ENCODE peak calls at places on chromosome 5, in nine cellular contexts. One of them, this sample, is unnamed.

GRCh38 chr5:124797665-124798087 is 51.2 kb upstream of the ZNF608 start:
- DNase-seq in HFF-Myc: no peak
- DNase-seq in PC-3: no peak
- DNase-seq in psoas muscle: no peak
- DNase-seq in CD8-positive, alpha-beta T cell: no peak
- DNase-seq in thyroid gland: no peak
- DNase-seq in prostate gland: no peak
- DNase-seq in AG04449: no peak
- DNase-seq in colonic mucosa: no peak
- DNase-seq in this sample: peak; percentile 29

GRCh38 chr5:82165740-82166530 is 112.2 kb downstream of the RPS23 start:
- DNase-seq in psoas muscle: peak; percentile 60
- DNase-seq in HFF-Myc: peak; percentile 85
- DNase-seq in thyroid gland: peak; percentile 74
- DNase-seq in colonic mucosa: peak; percentile 49
- DNase-seq in AG04449: peak; percentile 85
- DNase-seq in CD8-positive, alpha-beta T cell: peak; percentile 1
- DNase-seq in PC-3: peak; percentile 73
- DNase-seq in prostate gland: peak; percentile 78
- DNase-seq in this sample: peak; percentile 97

GRCh38 chr5:168708301-168708695 is 129.1 kb upstream of the PANK3 start:
- DNase-seq in colonic mucosa: no peak
- DNase-seq in AG04449: no peak
- DNase-seq in psoas muscle: no peak
- DNase-seq in thyroid gland: no peak
- DNase-seq in CD8-positive, alpha-beta T cell: no peak
- DNase-seq in HFF-Myc: no peak
- DNase-seq in prostate gland: no peak
- DNase-seq in PC-3: no peak
- DNase-seq in this sample: no peak

GRCh38 chr5:149371296-149371962 is 7.7 kb downstream of the IL17B start:
- DNase-seq in PC-3: peak; percentile 83
- DNase-seq in HFF-Myc: no peak
- DNase-seq in AG04449: no peak
- DNase-seq in prostate gland: no peak
- DNase-seq in psoas muscle: peak; percentile 56
- DNase-seq in colonic mucosa: peak; percentile 71
- DNase-seq in CD8-positive, alpha-beta T cell: peak; percentile 46
- DNase-seq in thyroid gland: peak; percentile 60
- DNase-seq in this sample: peak; percentile 65

GRCh38 chr5:81165493-81166119 is 67.5 kb upstream of the CKMT2 start:
- DNase-seq in prostate gland: peak; percentile 40
- DNase-seq in AG04449: no peak
- DNase-seq in thyroid gland: peak; percentile 74
- DNase-seq in psoas muscle: no peak
- DNase-seq in CD8-positive, alpha-beta T cell: peak; percentile 20
- DNase-seq in HFF-Myc: peak; percentile 57
- DNase-seq in PC-3: peak; percentile 75
- DNase-seq in colonic mucosa: peak; percentile 61
- DNase-seq in this sample: peak; percentile 72

GRCh38 chr5:92543246-92543645 is 1037.8 kb downstream of the NR2F1-AS1 start:
- DNase-seq in thyroid gland: no peak
- DNase-seq in PC-3: no peak
- DNase-seq in CD8-positive, alpha-beta T cell: no peak
- DNase-seq in prostate gland: no peak
- DNase-seq in AG04449: peak; percentile 84
- DNase-seq in HFF-Myc: no peak
- DNase-seq in colonic mucosa: no peak
- DNase-seq in psoas muscle: no peak
- DNase-seq in this sample: no peak

GRCh38 chr5:154603485-154603884 is 125.5 kb upstream of the HAND1 start:
- DNase-seq in HFF-Myc: no peak
- DNase-seq in CD8-positive, alpha-beta T cell: no peak
- DNase-seq in prostate gland: no peak
- DNase-seq in psoas muscle: no peak
- DNase-seq in colonic mucosa: no peak
- DNase-seq in thyroid gland: no peak
- DNase-seq in PC-3: no peak
- DNase-seq in AG04449: no peak
- DNase-seq in this sample: no peak

GRCh38 chr5:149381261-149381985 is 2.3 kb upstream of the IL17B start:
- DNase-seq in prostate gland: no peak
- DNase-seq in psoas muscle: no peak
- DNase-seq in AG04449: no peak
- DNase-seq in CD8-positive, alpha-beta T cell: no peak
- DNase-seq in colonic mucosa: no peak
- DNase-seq in HFF-Myc: no peak
- DNase-seq in PC-3: no peak
- DNase-seq in thyroid gland: no peak
- DNase-seq in this sample: no peak

GRCh38 chr5:68459093-68459492 is 243.5 kb downstream of the PIK3R1 start:
- DNase-seq in HFF-Myc: no peak
- DNase-seq in psoas muscle: no peak
- DNase-seq in prostate gland: no peak
- DNase-seq in thyroid gland: no peak
- DNase-seq in colonic mucosa: no peak
- DNase-seq in AG04449: no peak
- DNase-seq in PC-3: no peak
- DNase-seq in CD8-positive, alpha-beta T cell: no peak
- DNase-seq in this sample: no peak

GRCh38 chr5:136814621-136815378 is 449.5 kb upstream of the TRPC7 start:
- DNase-seq in AG04449: no peak
- DNase-seq in HFF-Myc: no peak
- DNase-seq in psoas muscle: peak; percentile 17
- DNase-seq in colonic mucosa: no peak
- DNase-seq in thyroid gland: no peak
- DNase-seq in CD8-positive, alpha-beta T cell: no peak
- DNase-seq in PC-3: no peak
- DNase-seq in prostate gland: no peak
- DNase-seq in this sample: peak; percentile 42

GRCh38 chr5:68848086-68848485 is 245.7 kb upstream of the SLC30A5 start:
- DNase-seq in psoas muscle: no peak
- DNase-seq in CD8-positive, alpha-beta T cell: no peak
- DNase-seq in AG04449: no peak
- DNase-seq in thyroid gland: no peak
- DNase-seq in PC-3: peak; percentile 73
- DNase-seq in colonic mucosa: no peak
- DNase-seq in prostate gland: no peak
- DNase-seq in HFF-Myc: no peak
- DNase-seq in this sample: peak; percentile 1

GRCh38 chr5:155080721-155081120 is 67.2 kb downstream of the KIF4B start:
- DNase-seq in AG04449: no peak
- DNase-seq in prostate gland: no peak
- DNase-seq in thyroid gland: no peak
- DNase-seq in CD8-positive, alpha-beta T cell: no peak
- DNase-seq in psoas muscle: no peak
- DNase-seq in colonic mucosa: no peak
- DNase-seq in HFF-Myc: no peak
- DNase-seq in PC-3: no peak
- DNase-seq in this sample: peak; percentile 16

GRCh38 chr5:32160228-32160627 is 13.9 kb downstream of the GOLPH3 start:
- DNase-seq in CD8-positive, alpha-beta T cell: no peak
- DNase-seq in prostate gland: no peak
- DNase-seq in AG04449: no peak
- DNase-seq in psoas muscle: no peak
- DNase-seq in thyroid gland: no peak
- DNase-seq in PC-3: no peak
- DNase-seq in HFF-Myc: no peak
- DNase-seq in colonic mucosa: no peak
- DNase-seq in this sample: peak; percentile 34

GRCh38 chr5:180289433-180289832 is 2.5 kb downstream of the MAPK9 start:
- DNase-seq in PC-3: peak; percentile 79
- DNase-seq in psoas muscle: no peak
- DNase-seq in CD8-positive, alpha-beta T cell: no peak
- DNase-seq in AG04449: no peak
- DNase-seq in HFF-Myc: no peak
- DNase-seq in colonic mucosa: peak; percentile 60
- DNase-seq in thyroid gland: no peak
- DNase-seq in prostate gland: peak; percentile 56
- DNase-seq in this sample: no peak

GRCh38 chr5:180291943-180292831 is at the start of gene MAPK9:
- DNase-seq in thyroid gland: peak; percentile 88
- DNase-seq in CD8-positive, alpha-beta T cell: peak; percentile 76
- DNase-seq in psoas muscle: peak; percentile 89
- DNase-seq in prostate gland: peak; percentile 74
- DNase-seq in PC-3: peak; percentile 79
- DNase-seq in colonic mucosa: peak; percentile 88
- DNase-seq in AG04449: no peak
- DNase-seq in HFF-Myc: no peak
- DNase-seq in this sample: peak; percentile 71

GRCh38 chr5:180291234-180291940 is 496 bp downstream of the MAPK9 start:
- DNase-seq in prostate gland: no peak
- DNase-seq in psoas muscle: no peak
- DNase-seq in PC-3: no peak
- DNase-seq in CD8-positive, alpha-beta T cell: no peak
- DNase-seq in AG04449: no peak
- DNase-seq in thyroid gland: peak; percentile 10
- DNase-seq in colonic mucosa: peak; percentile 27
- DNase-seq in HFF-Myc: no peak
- DNase-seq in this sample: no peak

GRCh38 chr5:180289966-180290365 is 1.9 kb downstream of the MAPK9 start:
- DNase-seq in PC-3: no peak
- DNase-seq in psoas muscle: no peak
- DNase-seq in CD8-positive, alpha-beta T cell: no peak
- DNase-seq in AG04449: no peak
- DNase-seq in thyroid gland: no peak
- DNase-seq in colonic mucosa: no peak
- DNase-seq in prostate gland: no peak
- DNase-seq in HFF-Myc: no peak
- DNase-seq in this sample: no peak

DNA sequence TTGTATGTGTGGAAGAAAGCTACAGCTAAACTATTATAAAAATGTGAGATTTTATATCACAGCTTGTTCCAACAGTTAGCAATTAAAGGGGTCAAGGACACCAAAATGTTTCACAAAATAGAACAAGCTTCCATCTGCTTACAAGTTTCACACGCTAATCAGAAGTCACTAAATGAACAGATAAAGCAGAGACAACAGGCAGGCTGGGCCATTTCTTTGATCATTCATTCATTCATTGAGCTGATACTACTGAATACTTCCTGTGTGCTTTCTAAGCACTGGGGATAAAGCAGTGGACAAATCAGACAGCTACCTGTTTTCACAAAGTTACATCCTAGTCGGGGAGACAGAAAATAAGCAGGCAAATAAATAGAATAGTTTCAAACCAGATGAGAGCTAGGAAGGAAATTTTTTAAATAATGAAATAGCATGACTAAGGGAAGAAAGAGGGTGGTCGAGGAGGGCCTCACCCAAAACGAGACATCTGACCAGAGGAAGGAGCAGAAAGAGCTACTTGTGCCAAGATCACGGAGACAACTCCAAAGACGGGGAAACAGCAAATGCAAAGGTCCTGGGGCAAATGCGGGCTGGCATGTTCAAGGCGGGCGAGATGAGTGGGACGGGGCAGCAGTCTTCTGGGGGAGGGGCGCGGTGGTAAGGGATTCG is 1.2 kb downstream of the MAPK9 start:
- DNase-seq in PC-3: no peak
- DNase-seq in colonic mucosa: peak; percentile 23
- DNase-seq in HFF-Myc: no peak
- DNase-seq in AG04449: no peak
- DNase-seq in thyroid gland: no peak
- DNase-seq in CD8-positive, alpha-beta T cell: no peak
- DNase-seq in prostate gland: no peak
- DNase-seq in psoas muscle: no peak
- DNase-seq in this sample: no peak
- H3K4me3 ChIP-seq in PC-3: peak overlapping the region; percentile 87
- H3K4me3 ChIP-seq in colonic mucosa: peak overlapping the region; percentile 73
- H3K4me3 ChIP-seq in HFF-Myc: peak overlapping the region; percentile 66
- H3K4me3 ChIP-seq in AG04449: peak overlapping the region; percentile 76
- H3K4me3 ChIP-seq in thyroid gland: peak overlapping the region; percentile 85
- H3K4me3 ChIP-seq in CD8-positive, alpha-beta T cell: peak overlapping the region; percentile 53
- H3K4me3 ChIP-seq in prostate gland: peak overlapping the region; percentile 89
- H3K4me3 ChIP-seq in psoas muscle: peak overlapping the region; percentile 82
- H3K4me3 ChIP-seq in this sample: peak overlapping the region; percentile 71

DNA sequence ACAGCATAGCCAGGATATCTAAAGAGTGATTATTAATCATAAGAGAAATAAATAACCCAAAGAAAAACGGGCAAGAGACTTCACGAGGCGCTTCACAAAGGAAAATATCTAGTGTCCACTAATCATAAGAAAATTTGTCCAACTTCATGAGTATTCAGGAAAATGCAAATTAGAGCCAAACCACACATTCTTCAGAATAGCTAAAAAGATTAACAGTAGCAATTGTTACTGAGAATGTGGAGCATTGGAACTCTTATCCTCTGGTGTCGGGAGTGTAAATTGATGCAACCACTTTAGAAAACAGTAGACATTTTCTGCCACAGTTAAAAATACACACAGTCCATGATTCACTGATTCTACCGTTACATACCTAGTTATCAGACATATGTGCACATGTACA is 145.7 kb downstream of the CWC27 start:
- DNase-seq in AG04449: peak; percentile 23
- DNase-seq in thyroid gland: no peak
- DNase-seq in PC-3: no peak
- DNase-seq in psoas muscle: no peak
- DNase-seq in prostate gland: no peak
- DNase-seq in CD8-positive, alpha-beta T cell: no peak
- DNase-seq in colonic mucosa: no peak
- DNase-seq in HFF-Myc: no peak
- DNase-seq in this sample: peak; percentile 48
- TF ChIP-seq CTCF in AG04449: no peak
- TF ChIP-seq CTCF in thyroid gland: no peak
- TF ChIP-seq CTCF in PC-3: no peak
- TF ChIP-seq CTCF in psoas muscle: no peak
- TF ChIP-seq CTCF in prostate gland: no peak
- TF ChIP-seq CTCF in CD8-positive, alpha-beta T cell: no peak
- TF ChIP-seq CTCF in colonic mucosa: no peak
- TF ChIP-seq CTCF in HFF-Myc: no peak
- TF ChIP-seq CTCF in this sample: no peak

DNA sequence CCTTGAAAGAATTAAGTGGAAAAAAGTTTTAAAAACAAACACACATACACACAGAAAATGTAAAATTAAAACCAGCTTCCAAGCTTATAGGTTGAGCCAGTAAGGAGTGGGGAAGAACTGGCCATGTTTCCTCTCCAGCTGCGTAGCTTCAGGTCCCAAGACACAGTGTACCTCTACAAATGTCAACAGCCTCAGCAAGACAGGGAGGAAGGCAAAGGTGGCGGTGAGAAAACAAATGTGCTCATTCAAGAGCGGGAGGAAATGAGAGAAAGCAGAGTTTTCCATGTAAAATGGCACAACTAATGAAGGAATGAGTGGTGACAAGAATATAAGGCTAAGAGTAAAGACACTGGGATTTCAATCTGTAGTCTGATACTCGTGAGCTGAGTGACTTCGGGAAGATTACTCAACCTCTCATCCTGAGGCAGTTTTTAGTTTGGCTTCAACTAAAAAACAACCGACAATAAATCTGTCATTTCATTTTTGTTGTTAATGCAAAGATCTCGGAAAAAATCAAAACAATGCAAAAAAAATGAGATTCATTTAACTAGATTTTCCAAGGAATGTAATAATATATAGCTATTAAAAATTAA is 67.6 kb downstream of the DPYSL3 start:
- DNase-seq in CD8-positive, alpha-beta T cell: no peak
- DNase-seq in prostate gland: no peak
- DNase-seq in thyroid gland: no peak
- DNase-seq in PC-3: no peak
- DNase-seq in colonic mucosa: no peak
- DNase-seq in HFF-Myc: no peak
- DNase-seq in AG04449: no peak
- DNase-seq in psoas muscle: no peak
- DNase-seq in this sample: peak; percentile 39
- H3K4me3 ChIP-seq in CD8-positive, alpha-beta T cell: no peak overlapping the region
- H3K4me3 ChIP-seq in prostate gland: no peak overlapping the region
- H3K4me3 ChIP-seq in thyroid gland: no peak overlapping the region
- H3K4me3 ChIP-seq in PC-3: no peak overlapping the region
- H3K4me3 ChIP-seq in colonic mucosa: no peak overlapping the region
- H3K4me3 ChIP-seq in HFF-Myc: no peak overlapping the region
- H3K4me3 ChIP-seq in AG04449: no peak overlapping the region
- H3K4me3 ChIP-seq in psoas muscle: no peak overlapping the region
- H3K4me3 ChIP-seq in this sample: no peak overlapping the region

GRCh38 chr5:141420855-141421488 is at the start of gene PCDHGA11:
- DNase-seq in prostate gland: no peak
- DNase-seq in thyroid gland: peak; percentile 47
- DNase-seq in AG04449: no peak
- DNase-seq in CD8-positive, alpha-beta T cell: no peak
- DNase-seq in PC-3: no peak
- DNase-seq in psoas muscle: peak; percentile 29
- DNase-seq in HFF-Myc: no peak
- DNase-seq in colonic mucosa: peak; percentile 38
- DNase-seq in this sample: peak; percentile 82
- TF ChIP-seq CTCF in prostate gland: peak; percentile 25
- TF ChIP-seq CTCF in thyroid gland: peak; percentile 8
- TF ChIP-seq CTCF in AG04449: peak; percentile 41
- TF ChIP-seq CTCF in CD8-positive, alpha-beta T cell: no peak
- TF ChIP-seq CTCF in PC-3: no peak
- TF ChIP-seq CTCF in psoas muscle: peak; percentile 68
- TF ChIP-seq CTCF in HFF-Myc: peak; percentile 54
- TF ChIP-seq CTCF in colonic mucosa: no peak
- TF ChIP-seq CTCF in this sample: peak; percentile 64

This sample was measured in fibroblast of pulmonary artery.